ENCODE peak calls at places on chromosomes 6 and 20, in nine cellular contexts. M is pancreas; Q is CD8-positive, alpha-beta T cell; L is GM23248; K is OCI-LY7; F is cardiac muscle cell; B is fibroblast of lung; R is esophagus muscularis mucosa; I is SJSA1. Z is an unnamed sample.

GRCh38 chr6:33702345-33702977 is 9.0 kb downstream of the UQCC2 start:
- DNase-seq in B (peak; percentile 67), Q (no peak), F (peak; percentile 56), L (peak; percentile 84), K (peak; percentile 49), R (no peak), M (no peak), I (no peak), Z (no peak)

GRCh38 chr6:159217595-159218275 is 48.5 kb downstream of the FNDC1 start:
- DNase-seq in B (peak; percentile 31), K (peak; percentile 93), F (peak; percentile 23), I (peak; percentile 80), Q (no peak), M (peak; percentile 20), L (peak; percentile 82), R (no peak), Z (no peak)

GRCh38 chr20:29079769-29080690 is 2177.4 kb upstream of the DEFB115 start:
- DNase-seq in B (peak; percentile 64), M (no peak), R (no peak), K (no peak), F (no peak), Q (peak; percentile 33), L (peak; percentile 50), I (no peak), Z (no peak)

GRCh38 chr6:151807513-151808330 is at the start of gene ESR1:
- DNase-seq in R (no peak), K (no peak), B (peak; percentile 28), F (peak; percentile 55), Q (no peak), I (no peak), M (no peak), L (peak; percentile 49), Z (no peak)

GRCh38 chr6:114169763-114170162 is 173.1 kb downstream of the HS3ST5 start:
- DNase-seq in L (no peak), F (no peak), K (no peak), I (no peak), R (no peak), Q (no peak), M (no peak), B (no peak), Z (no peak)

GRCh38 chr6:33198159-33198852 is 2.2 kb downstream of the RXRB start:
- DNase-seq in M (no peak), R (no peak), F (no peak), Q (no peak), K (no peak), B (no peak), L (no peak), I (no peak), Z (no peak)

GRCh38 chr6:1618305-1619105 is 8.8 kb downstream of the FOXC1 start:
- DNase-seq in M (no peak), L (no peak), Q (no peak), B (no peak), R (no peak), K (no peak), F (no peak), I (no peak), Z (no peak)

GRCh38 chr20:56752274-56752673 is 123.2 kb downstream of the TFAP2C start:
- DNase-seq in B (no peak), Q (no peak), K (no peak), F (no peak), M (no peak), L (peak; percentile 65), R (no peak), I (no peak), Z (no peak)

GRCh38 chr6:77368660-77369313 is 94.5 kb downstream of the HTR1B start:
- DNase-seq in B (peak; percentile 27), R (no peak), K (no peak), L (peak; percentile 60), Q (no peak), F (peak; percentile 40), I (no peak), M (peak; percentile 10), Z (no peak)

GRCh38 chr6:141594874-141595273 is 537.9 kb upstream of the GJE1 start:
- DNase-seq in M (no peak), I (no peak), R (no peak), F (no peak), B (no peak), K (peak; percentile 0), Q (no peak), L (no peak), Z (no peak)

GRCh38 chr20:63848003-63848911 is 13.0 kb upstream of the ABHD16B start:
- DNase-seq in R (no peak), L (no peak), M (no peak), K (no peak), B (no peak), F (no peak), Q (no peak), I (no peak), Z (no peak)

GRCh38 chr6:148423601-148424270 is 81.1 kb downstream of the SASH1 start:
- DNase-seq in F (no peak), I (no peak), L (no peak), M (no peak), Q (no peak), K (peak; percentile 10), B (peak; percentile 89), R (no peak), Z (no peak)

GRCh38 chr20:49812463-49813304 is at the start of gene SLC9A8:
- DNase-seq in K (peak; percentile 92), R (peak; percentile 97), I (peak; percentile 92), L (peak; percentile 94), Q (peak; percentile 82), F (peak; percentile 91), M (peak; percentile 74), B (peak; percentile 92), Z (peak; percentile 22)

GRCh38 chr6:118896339-118897136 is 2.6 kb downstream of the ASF1A start:
- DNase-seq in I (no peak), K (peak; percentile 67), F (peak; percentile 24), Q (no peak), M (no peak), R (no peak), L (peak; percentile 68), B (peak; percentile 65), Z (no peak)

GRCh38 chr6:51928320-51928719 is 159.1 kb downstream of the PKHD1 start:
- DNase-seq in I (no peak), B (no peak), L (no peak), F (no peak), Q (no peak), M (no peak), K (no peak), R (no peak), Z (no peak)

GRCh38 chr6:138349891-138350290 is 27.8 kb upstream of the SMIM28 start:
- DNase-seq in Q (no peak), F (no peak), L (peak; percentile 24), R (no peak), B (no peak), M (no peak), I (no peak), K (no peak), Z (no peak)

GRCh38 chr6:54043360-54043759 is 67.9 kb upstream of the MLIP start:
- DNase-seq in L (no peak), K (no peak), B (no peak), Q (no peak), R (no peak), M (no peak), I (no peak), F (no peak), Z (no peak)

GRCh38 chr6:163892814-163893561 is 478.5 kb downstream of the QKI start:
- DNase-seq in M (no peak), K (no peak), B (no peak), Q (no peak), F (no peak), R (no peak), I (no peak), L (no peak), Z (no peak)

GRCh38 chr6:6461138-6461537 is 127.4 kb upstream of the LY86 start:
- DNase-seq in Q (no peak), I (no peak), L (peak; percentile 12), M (no peak), K (peak; percentile 53), F (no peak), R (no peak), B (no peak), Z (no peak)

DNA sequence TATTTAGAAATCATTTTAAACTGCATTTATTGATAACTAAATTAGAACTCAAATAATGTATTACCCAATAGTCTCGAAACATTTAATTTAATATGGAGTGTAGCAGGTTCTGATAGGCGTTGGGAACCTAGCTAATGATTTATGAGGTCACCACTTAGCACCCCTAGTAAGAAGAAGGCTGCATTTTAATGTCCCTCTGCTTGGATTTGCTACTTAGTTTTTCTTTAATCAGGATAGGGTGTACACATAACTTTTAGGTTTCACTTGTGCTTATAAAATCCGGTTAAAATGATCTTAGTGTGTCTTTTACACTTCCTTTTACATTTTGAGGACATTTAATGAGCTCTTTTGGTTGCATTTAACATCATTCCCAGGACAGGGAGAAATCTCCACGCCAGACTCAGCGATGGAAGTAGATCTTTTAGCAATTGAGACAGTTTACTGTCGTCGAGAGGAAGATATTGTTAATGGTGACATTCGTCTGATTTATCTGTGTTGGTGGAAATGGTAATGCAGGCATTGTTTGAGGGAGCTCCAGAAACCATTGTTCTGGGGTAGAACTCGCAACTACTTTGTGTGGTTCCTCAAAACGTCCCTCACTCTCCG is 5.6 kb downstream of the TFAP2A start:
- DNase-seq in B (no peak), K (no peak), Q (no peak), F (no peak), I (no peak), M (no peak), L (no peak), R (no peak), Z (no peak)
- H3K36me3 ChIP-seq in B (no peaks in the 10 kb centered on the region), K (no peaks in the 10 kb centered on the region), Q (no peaks in the 10 kb centered on the region), F (no peaks in the 10 kb centered on the region), I (peaks cover 88% of the 10 kb centered on the region), M (no peaks in the 10 kb centered on the region), L (no peaks in the 10 kb centered on the region), R (no peaks in the 10 kb centered on the region), Z (no peaks in the 10 kb centered on the region)

DNA sequence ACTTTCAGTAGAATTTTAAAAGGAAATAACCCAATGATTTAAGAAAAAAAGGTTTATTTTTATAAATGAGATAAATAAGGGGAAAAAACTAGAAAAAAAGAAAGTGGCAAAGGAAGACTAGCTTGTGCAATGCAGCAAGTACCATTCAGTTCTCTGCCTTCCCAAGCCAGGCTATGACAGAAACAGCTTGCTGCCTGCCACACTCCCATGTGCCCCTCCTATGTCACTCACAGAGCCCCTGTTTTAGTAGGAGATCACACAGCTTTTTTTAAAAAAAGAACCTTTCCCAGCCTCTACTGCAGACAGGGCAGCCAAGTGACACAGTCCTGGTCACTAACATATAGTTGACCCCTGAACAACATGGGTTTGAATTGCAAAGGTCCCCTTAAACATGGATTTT is 13.5 kb downstream of the TBC1D7 start:
- DNase-seq in B (no peak), I (no peak), F (no peak), K (no peak), M (no peak), Q (no peak), R (peak; percentile 55), L (no peak), Z (no peak)
- H3K36me3 ChIP-seq in B (peaks cover 6% of the 10 kb centered on the region), I (peaks cover 69% of the 10 kb centered on the region), F (peaks cover 65% of the 10 kb centered on the region), K (peaks cover 66% of the 10 kb centered on the region), M (peaks cover 8% of the 10 kb centered on the region), Q (peaks cover 26% of the 10 kb centered on the region), R (peaks cover 58% of the 10 kb centered on the region), L (peaks cover 24% of the 10 kb centered on the region), Z (peaks cover 20% of the 10 kb centered on the region)

GRCh38 chr6:166939276-166939816 is 17.0 kb downstream of the RNASET2 start:
- DNase-seq in F (no peak), L (no peak), K (no peak), M (no peak), B (no peak), I (no peak), Q (no peak), R (no peak), Z (no peak)
- H3K36me3 ChIP-seq in F (no peaks in the 10 kb centered on the region), L (no peaks in the 10 kb centered on the region), K (peaks cover 89% of the 10 kb centered on the region), M (peaks cover 10% of the 10 kb centered on the region), B (no peaks in the 10 kb centered on the region), I (no peaks in the 10 kb centered on the region), Q (peaks cover 26% of the 10 kb centered on the region), R (peaks cover 3% of the 10 kb centered on the region), Z (no peaks in the 10 kb centered on the region)

GRCh38 chr6:24809728-24810127 is 11.0 kb upstream of the ARMH2 start:
- DNase-seq in I (no peak), L (no peak), K (no peak), F (no peak), Q (no peak), B (no peak), R (no peak), M (no peak), Z (no peak)
- H3K36me3 ChIP-seq in I (no peaks in the 10 kb centered on the region), L (no peaks in the 10 kb centered on the region), K (peaks cover 51% of the 10 kb centered on the region), F (no peaks in the 10 kb centered on the region), Q (peaks cover 58% of the 10 kb centered on the region), B (no peaks in the 10 kb centered on the region), R (no peaks in the 10 kb centered on the region), M (no peaks in the 10 kb centered on the region), Z (no peaks in the 10 kb centered on the region)

Z was measured in esophagus squamous epithelium.